ENCODE peak calls at places on chromosomes 5 and 9, in eight cellular contexts. One of them, this sample, is unnamed. For H3K9me3 and H3K4me1, the result is how much of the 10 kb centered on the place peaks cover.

GRCh38 chr5:7849531-7850240 is 1.2 kb downstream of the CFAP90 start:
- DNase-seq in CD8-positive, alpha-beta T cell: no peak
- DNase-seq in A673: peak
- DNase-seq in small intestine: no peak
- DNase-seq in Panc1: no peak
- DNase-seq in CD4-positive, CD25-positive, alpha-beta regulatory T cell: no peak
- DNase-seq in right cardiac atrium: no peak
- DNase-seq in A549: peak
- DNase-seq in this sample: no peak

GRCh38 chr5:125696762-125697161 is 726.4 kb upstream of the GRAMD2B start:
- DNase-seq in CD8-positive, alpha-beta T cell: no peak
- DNase-seq in A673: no peak
- DNase-seq in CD4-positive, CD25-positive, alpha-beta regulatory T cell: no peak
- DNase-seq in A549: peak
- DNase-seq in small intestine: peak
- DNase-seq in Panc1: no peak
- DNase-seq in right cardiac atrium: no peak
- DNase-seq in this sample: no peak

GRCh38 chr9:76433851-76434250 is 25.1 kb upstream of the GCNT1 start:
- DNase-seq in CD4-positive, CD25-positive, alpha-beta regulatory T cell: no peak
- DNase-seq in right cardiac atrium: no peak
- DNase-seq in small intestine: no peak
- DNase-seq in CD8-positive, alpha-beta T cell: no peak
- DNase-seq in A673: no peak
- DNase-seq in Panc1: no peak
- DNase-seq in A549: no peak
- DNase-seq in this sample: no peak

GRCh38 chr9:113345693-113346092 is 3.6 kb upstream of the BSPRY start:
- DNase-seq in right cardiac atrium: no peak
- DNase-seq in CD4-positive, CD25-positive, alpha-beta regulatory T cell: no peak
- DNase-seq in small intestine: no peak
- DNase-seq in A549: no peak
- DNase-seq in A673: no peak
- DNase-seq in Panc1: no peak
- DNase-seq in CD8-positive, alpha-beta T cell: no peak
- DNase-seq in this sample: no peak

GRCh38 chr5:111013011-111013410 is 58.5 kb upstream of the TSLP start:
- DNase-seq in Panc1: no peak
- DNase-seq in small intestine: no peak
- DNase-seq in CD4-positive, CD25-positive, alpha-beta regulatory T cell: no peak
- DNase-seq in right cardiac atrium: no peak
- DNase-seq in CD8-positive, alpha-beta T cell: no peak
- DNase-seq in A673: no peak
- DNase-seq in A549: no peak
- DNase-seq in this sample: no peak

GRCh38 chr5:74167206-74167929 is 473.2 kb downstream of the ENC1 start:
- DNase-seq in CD8-positive, alpha-beta T cell: no peak
- DNase-seq in right cardiac atrium: no peak
- DNase-seq in small intestine: peak
- DNase-seq in Panc1: peak
- DNase-seq in CD4-positive, CD25-positive, alpha-beta regulatory T cell: no peak
- DNase-seq in A549: peak
- DNase-seq in A673: no peak
- DNase-seq in this sample: no peak

GRCh38 chr5:58922392-58923171 is 339.7 kb downstream of the RAB3C start:
- DNase-seq in right cardiac atrium: peak
- DNase-seq in A673: no peak
- DNase-seq in Panc1: no peak
- DNase-seq in A549: no peak
- DNase-seq in small intestine: no peak
- DNase-seq in CD8-positive, alpha-beta T cell: no peak
- DNase-seq in CD4-positive, CD25-positive, alpha-beta regulatory T cell: no peak
- DNase-seq in this sample: peak

GRCh38 chr5:133675376-133676154 is 63.2 kb upstream of the FSTL4 start:
- DNase-seq in small intestine: no peak
- DNase-seq in CD4-positive, CD25-positive, alpha-beta regulatory T cell: no peak
- DNase-seq in A673: no peak
- DNase-seq in A549: no peak
- DNase-seq in Panc1: no peak
- DNase-seq in right cardiac atrium: no peak
- DNase-seq in CD8-positive, alpha-beta T cell: no peak
- DNase-seq in this sample: no peak

GRCh38 chr5:44935262-44935661 is 126.5 kb downstream of the MRPS30 start:
- DNase-seq in right cardiac atrium: no peak
- DNase-seq in CD4-positive, CD25-positive, alpha-beta regulatory T cell: no peak
- DNase-seq in A673: peak
- DNase-seq in A549: peak
- DNase-seq in small intestine: no peak
- DNase-seq in Panc1: no peak
- DNase-seq in CD8-positive, alpha-beta T cell: no peak
- DNase-seq in this sample: no peak

GRCh38 chr5:175895701-175896102 is 24.3 kb downstream of the CPLX2 start:
- DNase-seq in CD8-positive, alpha-beta T cell: peak
- DNase-seq in right cardiac atrium: no peak
- DNase-seq in small intestine: peak
- DNase-seq in A673: no peak
- DNase-seq in Panc1: no peak
- DNase-seq in A549: no peak
- DNase-seq in CD4-positive, CD25-positive, alpha-beta regulatory T cell: peak
- DNase-seq in this sample: no peak

GRCh38 chr9:22454021-22454420 is 7.4 kb downstream of the DMRTA1 start:
- DNase-seq in Panc1: no peak
- DNase-seq in right cardiac atrium: no peak
- DNase-seq in CD4-positive, CD25-positive, alpha-beta regulatory T cell: no peak
- DNase-seq in small intestine: no peak
- DNase-seq in A549: no peak
- DNase-seq in A673: no peak
- DNase-seq in CD8-positive, alpha-beta T cell: no peak
- DNase-seq in this sample: no peak

GRCh38 chr5:128869970-128870747 is 95.1 kb upstream of the SLC27A6 start:
- DNase-seq in CD4-positive, CD25-positive, alpha-beta regulatory T cell: no peak
- DNase-seq in A673: no peak
- DNase-seq in A549: no peak
- DNase-seq in Panc1: no peak
- DNase-seq in small intestine: no peak
- DNase-seq in right cardiac atrium: no peak
- DNase-seq in CD8-positive, alpha-beta T cell: no peak
- DNase-seq in this sample: no peak

GRCh38 chr5:142753114-142753764 is 16.9 kb upstream of the ARHGAP26 start:
- DNase-seq in right cardiac atrium: peak
- DNase-seq in CD8-positive, alpha-beta T cell: no peak
- DNase-seq in Panc1: no peak
- DNase-seq in CD4-positive, CD25-positive, alpha-beta regulatory T cell: no peak
- DNase-seq in A673: no peak
- DNase-seq in small intestine: no peak
- DNase-seq in A549: peak
- DNase-seq in this sample: peak

GRCh38 chr5:999724-1000123 is 8.9 kb upstream of the NKD2 start:
- DNase-seq in CD8-positive, alpha-beta T cell: no peak
- DNase-seq in A549: no peak
- DNase-seq in right cardiac atrium: no peak
- DNase-seq in Panc1: no peak
- DNase-seq in small intestine: no peak
- DNase-seq in A673: no peak
- DNase-seq in CD4-positive, CD25-positive, alpha-beta regulatory T cell: no peak
- DNase-seq in this sample: no peak

GRCh38 chr5:167339205-167339604 is 952.2 kb upstream of the WWC1 start:
- DNase-seq in right cardiac atrium: no peak
- DNase-seq in A549: no peak
- DNase-seq in small intestine: no peak
- DNase-seq in CD4-positive, CD25-positive, alpha-beta regulatory T cell: no peak
- DNase-seq in CD8-positive, alpha-beta T cell: no peak
- DNase-seq in Panc1: no peak
- DNase-seq in A673: peak
- DNase-seq in this sample: no peak

GRCh38 chr5:53681079-53681478 is 120.6 kb downstream of the NDUFS4 start:
- DNase-seq in CD4-positive, CD25-positive, alpha-beta regulatory T cell: no peak
- DNase-seq in Panc1: no peak
- DNase-seq in right cardiac atrium: no peak
- DNase-seq in small intestine: no peak
- DNase-seq in A549: no peak
- DNase-seq in CD8-positive, alpha-beta T cell: no peak
- DNase-seq in A673: no peak
- DNase-seq in this sample: no peak

GRCh38 chr9:698276-698675 is 143.2 kb upstream of the DMRT1 start:
- DNase-seq in A549: no peak
- DNase-seq in right cardiac atrium: no peak
- DNase-seq in CD4-positive, CD25-positive, alpha-beta regulatory T cell: no peak
- DNase-seq in Panc1: no peak
- DNase-seq in small intestine: no peak
- DNase-seq in A673: no peak
- DNase-seq in CD8-positive, alpha-beta T cell: no peak
- DNase-seq in this sample: no peak

GRCh38 chr9:90107021-90107771 is 502.4 kb downstream of the GADD45G start:
- DNase-seq in small intestine: peak
- DNase-seq in CD4-positive, CD25-positive, alpha-beta regulatory T cell: no peak
- DNase-seq in CD8-positive, alpha-beta T cell: no peak
- DNase-seq in A549: peak
- DNase-seq in A673: no peak
- DNase-seq in right cardiac atrium: no peak
- DNase-seq in Panc1: no peak
- DNase-seq in this sample: no peak

GRCh38 chr9:128082173-128082572 is 14.1 kb downstream of the SLC25A25 start:
- DNase-seq in small intestine: no peak
- DNase-seq in CD8-positive, alpha-beta T cell: no peak
- DNase-seq in Panc1: no peak
- DNase-seq in A549: no peak
- DNase-seq in A673: no peak
- DNase-seq in right cardiac atrium: no peak
- DNase-seq in CD4-positive, CD25-positive, alpha-beta regulatory T cell: no peak
- DNase-seq in this sample: no peak

GRCh38 chr5:24646915-24647314 is 2.1 kb upstream of the CDH10 start:
- DNase-seq in small intestine: no peak
- DNase-seq in Panc1: no peak
- DNase-seq in A673: no peak
- DNase-seq in CD8-positive, alpha-beta T cell: no peak
- DNase-seq in right cardiac atrium: no peak
- DNase-seq in A549: no peak
- DNase-seq in CD4-positive, CD25-positive, alpha-beta regulatory T cell: no peak
- DNase-seq in this sample: no peak

GRCh38 chr5:72065751-72066255 is 41.5 kb upstream of the MAP1B start:
- DNase-seq in A673: no peak
- DNase-seq in CD8-positive, alpha-beta T cell: no peak
- DNase-seq in right cardiac atrium: no peak
- DNase-seq in small intestine: peak
- DNase-seq in CD4-positive, CD25-positive, alpha-beta regulatory T cell: no peak
- DNase-seq in A549: peak
- DNase-seq in Panc1: no peak
- DNase-seq in this sample: no peak

GRCh38 chr5:178986326-178986960 is 8.7 kb downstream of the GRM6 start:
- DNase-seq in CD4-positive, CD25-positive, alpha-beta regulatory T cell: no peak
- DNase-seq in right cardiac atrium: no peak
- DNase-seq in A673: no peak
- DNase-seq in Panc1: no peak
- DNase-seq in small intestine: no peak
- DNase-seq in A549: no peak
- DNase-seq in CD8-positive, alpha-beta T cell: no peak
- DNase-seq in this sample: no peak
- H3K9me3 ChIP-seq in CD4-positive, CD25-positive, alpha-beta regulatory T cell: under half
- H3K9me3 ChIP-seq in right cardiac atrium: under half
- H3K9me3 ChIP-seq in A673: under half
- H3K9me3 ChIP-seq in Panc1: under half
- H3K9me3 ChIP-seq in small intestine: under half
- H3K9me3 ChIP-seq in A549: under half
- H3K9me3 ChIP-seq in CD8-positive, alpha-beta T cell: under half
- H3K9me3 ChIP-seq in this sample: half or more

DNA sequence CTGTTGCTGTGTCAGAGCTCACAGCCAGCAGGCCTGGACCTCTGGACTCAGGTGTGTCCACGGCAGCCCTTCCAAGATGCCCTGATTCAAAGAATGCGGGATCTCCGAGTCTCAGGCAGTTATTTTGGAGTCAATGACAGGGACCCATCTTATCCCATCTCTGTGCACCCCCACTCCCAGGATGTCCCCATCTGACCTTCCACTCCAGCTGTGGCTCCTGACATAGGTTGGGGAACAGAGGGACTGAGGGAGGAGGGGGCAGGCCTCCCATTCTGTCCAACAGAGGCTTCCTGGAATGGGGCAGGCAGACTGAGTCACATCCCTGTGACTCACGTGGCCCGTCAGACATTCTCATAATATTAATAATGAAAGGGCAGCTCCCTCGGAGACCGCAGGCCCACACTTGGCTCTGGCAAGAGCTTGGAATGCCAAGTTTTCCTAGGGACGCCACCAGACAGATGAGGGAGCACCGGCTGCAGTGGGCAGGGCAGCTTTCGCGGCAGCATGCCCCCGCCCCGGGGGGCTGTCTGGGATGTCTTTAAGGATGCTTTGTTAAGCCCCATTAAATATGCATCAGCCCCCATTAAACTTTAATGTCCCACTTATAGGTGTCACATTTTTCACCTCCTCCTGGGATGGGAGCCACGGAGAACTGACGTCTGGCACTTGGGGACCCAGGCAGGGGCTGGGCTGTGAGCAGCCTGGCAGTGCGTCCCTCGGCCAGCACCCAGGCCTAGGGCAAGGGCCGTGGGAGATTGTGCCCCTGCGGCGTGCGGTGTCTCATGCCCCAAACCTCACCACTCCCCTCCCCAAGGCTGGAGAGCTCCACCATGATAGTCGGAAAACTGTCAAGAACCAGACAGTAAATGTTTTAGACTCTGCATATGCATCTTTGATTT is 23.6 kb upstream of the FIBCD1 start:
- DNase-seq in Panc1: peak
- DNase-seq in A549: peak
- DNase-seq in right cardiac atrium: no peak
- DNase-seq in CD4-positive, CD25-positive, alpha-beta regulatory T cell: no peak
- DNase-seq in small intestine: no peak
- DNase-seq in A673: peak
- DNase-seq in CD8-positive, alpha-beta T cell: no peak
- DNase-seq in this sample: no peak
- H3K4me3 ChIP-seq in Panc1: no peak
- H3K4me3 ChIP-seq in A549: no peak
- H3K4me3 ChIP-seq in right cardiac atrium: no peak
- H3K4me3 ChIP-seq in CD4-positive, CD25-positive, alpha-beta regulatory T cell: no peak
- H3K4me3 ChIP-seq in small intestine: no peak
- H3K4me3 ChIP-seq in A673: no peak
- H3K4me3 ChIP-seq in CD8-positive, alpha-beta T cell: no peak
- H3K4me3 ChIP-seq in this sample: no peak

GRCh38 chr5:14208071-14209021 is 65.2 kb downstream of the TRIO start:
- DNase-seq in CD8-positive, alpha-beta T cell: no peak
- DNase-seq in small intestine: peak
- DNase-seq in CD4-positive, CD25-positive, alpha-beta regulatory T cell: no peak
- DNase-seq in A673: no peak
- DNase-seq in right cardiac atrium: no peak
- DNase-seq in Panc1: peak
- DNase-seq in A549: peak
- DNase-seq in this sample: no peak
- H3K4me1 ChIP-seq in CD8-positive, alpha-beta T cell: under half
- H3K4me1 ChIP-seq in small intestine: under half
- H3K4me1 ChIP-seq in CD4-positive, CD25-positive, alpha-beta regulatory T cell: under half
- H3K4me1 ChIP-seq in A673: under half
- H3K4me1 ChIP-seq in right cardiac atrium: under half
- H3K4me1 ChIP-seq in Panc1: half or more
- H3K4me1 ChIP-seq in A549: half or more
- H3K4me1 ChIP-seq in this sample: half or more

GRCh38 chr9:100191264-100191663 is 92.2 kb downstream of the INVS start:
- DNase-seq in Panc1: no peak
- DNase-seq in right cardiac atrium: no peak
- DNase-seq in A673: no peak
- DNase-seq in A549: no peak
- DNase-seq in CD4-positive, CD25-positive, alpha-beta regulatory T cell: no peak
- DNase-seq in small intestine: no peak
- DNase-seq in CD8-positive, alpha-beta T cell: no peak
- DNase-seq in this sample: no peak

GRCh38 chr9:100190339-100190738 is 91.3 kb downstream of the INVS start:
- DNase-seq in small intestine: no peak
- DNase-seq in CD8-positive, alpha-beta T cell: no peak
- DNase-seq in A549: peak
- DNase-seq in A673: no peak
- DNase-seq in right cardiac atrium: no peak
- DNase-seq in CD4-positive, CD25-positive, alpha-beta regulatory T cell: no peak
- DNase-seq in Panc1: no peak
- DNase-seq in this sample: no peak

GRCh38 chr9:100186356-100186755 is 87.3 kb downstream of the INVS start:
- DNase-seq in A673: peak
- DNase-seq in A549: no peak
- DNase-seq in CD8-positive, alpha-beta T cell: no peak
- DNase-seq in small intestine: no peak
- DNase-seq in Panc1: no peak
- DNase-seq in CD4-positive, CD25-positive, alpha-beta regulatory T cell: no peak
- DNase-seq in right cardiac atrium: no peak
- DNase-seq in this sample: no peak
- H3K9me3 ChIP-seq in A673: under half
- H3K9me3 ChIP-seq in A549: under half
- H3K9me3 ChIP-seq in CD8-positive, alpha-beta T cell: under half
- H3K9me3 ChIP-seq in small intestine: under half
- H3K9me3 ChIP-seq in Panc1: under half
- H3K9me3 ChIP-seq in CD4-positive, CD25-positive, alpha-beta regulatory T cell: under half
- H3K9me3 ChIP-seq in right cardiac atrium: under half
- H3K9me3 ChIP-seq in this sample: under half